ENCODE peak calls at places on chromosomes 3 and 15, in five cellular contexts. One of them, this sample, is unnamed.

GRCh38 chr15:63971427-63971805 is 74.9 kb downstream of the DAPK2 start:
- DNase-seq in A549: no peak
- DNase-seq in GM12878: no peak
- DNase-seq in endothelial cell of umbilical vein: no peak
- DNase-seq in HepG2: no peak
- DNase-seq in this sample: no peak

GRCh38 chr3:27315003-27315402 is 54.2 kb downstream of the NEK10 start:
- DNase-seq in A549: no peak
- DNase-seq in GM12878: no peak
- DNase-seq in endothelial cell of umbilical vein: no peak
- DNase-seq in HepG2: no peak
- DNase-seq in this sample: no peak

GRCh38 chr15:40063563-40064011 is 24.6 kb upstream of the SRP14 start:
- DNase-seq in A549: peak
- DNase-seq in GM12878: no peak
- DNase-seq in endothelial cell of umbilical vein: no peak
- DNase-seq in HepG2: no peak
- DNase-seq in this sample: no peak

GRCh38 chr15:68843425-68844311 is 23.0 kb upstream of the ANP32A start:
- DNase-seq in A549: no peak
- DNase-seq in GM12878: no peak
- DNase-seq in endothelial cell of umbilical vein: peak
- DNase-seq in HepG2: no peak
- DNase-seq in this sample: peak

GRCh38 chr3:168285506-168285905 is 189.8 kb upstream of the GOLIM4 start:
- DNase-seq in A549: no peak
- DNase-seq in GM12878: no peak
- DNase-seq in endothelial cell of umbilical vein: no peak
- DNase-seq in HepG2: no peak
- DNase-seq in this sample: no peak

GRCh38 chr3:159319156-159319555 is 517.3 kb downstream of the MFSD1 start:
- DNase-seq in A549: no peak
- DNase-seq in GM12878: no peak
- DNase-seq in endothelial cell of umbilical vein: no peak
- DNase-seq in HepG2: no peak
- DNase-seq in this sample: no peak

GRCh38 chr3:192303235-192303634 is 424.1 kb downstream of the FGF12 start:
- DNase-seq in A549: no peak
- DNase-seq in GM12878: no peak
- DNase-seq in endothelial cell of umbilical vein: no peak
- DNase-seq in HepG2: no peak
- DNase-seq in this sample: no peak

GRCh38 chr3:177802151-177802900 is 605.0 kb upstream of the TBL1XR1 start:
- DNase-seq in A549: no peak
- DNase-seq in GM12878: no peak
- DNase-seq in endothelial cell of umbilical vein: no peak
- DNase-seq in HepG2: no peak
- DNase-seq in this sample: no peak

GRCh38 chr3:194867270-194867983 is 181.7 kb downstream of the FAM43A start:
- DNase-seq in A549: peak
- DNase-seq in GM12878: no peak
- DNase-seq in endothelial cell of umbilical vein: peak
- DNase-seq in HepG2: no peak
- DNase-seq in this sample: peak

GRCh38 chr3:55167586-55168317 is 239.9 kb upstream of the LRTM1 start:
- DNase-seq in A549: no peak
- DNase-seq in GM12878: no peak
- DNase-seq in endothelial cell of umbilical vein: no peak
- DNase-seq in HepG2: no peak
- DNase-seq in this sample: no peak

GRCh38 chr3:155512175-155512866 is 218.8 kb upstream of the STRIT1 start:
- DNase-seq in A549: no peak
- DNase-seq in GM12878: no peak
- DNase-seq in endothelial cell of umbilical vein: no peak
- DNase-seq in HepG2: peak
- DNase-seq in this sample: no peak

GRCh38 chr15:85667491-85668424 is 127.0 kb downstream of the KLHL25 start:
- DNase-seq in A549: peak
- DNase-seq in GM12878: no peak
- DNase-seq in endothelial cell of umbilical vein: peak
- DNase-seq in HepG2: peak
- DNase-seq in this sample: peak

GRCh38 chr15:49066374-49066773 is 20.1 kb upstream of the SECISBP2L start:
- DNase-seq in A549: no peak
- DNase-seq in GM12878: no peak
- DNase-seq in endothelial cell of umbilical vein: no peak
- DNase-seq in HepG2: no peak
- DNase-seq in this sample: no peak

GRCh38 chr3:124512881-124513609 is 217.2 kb upstream of the UMPS start:
- DNase-seq in A549: peak
- DNase-seq in GM12878: no peak
- DNase-seq in endothelial cell of umbilical vein: no peak
- DNase-seq in HepG2: peak
- DNase-seq in this sample: no peak

GRCh38 chr15:66780172-66780972 is 78.3 kb downstream of the SMAD6 start:
- DNase-seq in A549: peak
- DNase-seq in GM12878: no peak
- DNase-seq in endothelial cell of umbilical vein: no peak
- DNase-seq in HepG2: no peak
- DNase-seq in this sample: no peak

GRCh38 chr3:12139111-12139511 is 19.6 kb downstream of the TIMP4 start:
- DNase-seq in A549: peak
- DNase-seq in GM12878: no peak
- DNase-seq in endothelial cell of umbilical vein: peak
- DNase-seq in HepG2: peak
- DNase-seq in this sample: peak

GRCh38 chr15:79209690-79210089 is 72.8 kb upstream of the ANKRD34C start:
- DNase-seq in A549: no peak
- DNase-seq in GM12878: no peak
- DNase-seq in endothelial cell of umbilical vein: no peak
- DNase-seq in HepG2: no peak
- DNase-seq in this sample: no peak
- TF ChIP-seq CTCF in A549: no peak
- TF ChIP-seq CTCF in GM12878: no peak
- TF ChIP-seq CTCF in endothelial cell of umbilical vein: no peak
- TF ChIP-seq CTCF in HepG2: no peak
- TF ChIP-seq CTCF in this sample: peak

GRCh38 chr3:7309707-7310106 is 448.8 kb downstream of the GRM7 start:
- DNase-seq in A549: no peak
- DNase-seq in GM12878: no peak
- DNase-seq in endothelial cell of umbilical vein: peak
- DNase-seq in HepG2: no peak
- DNase-seq in this sample: no peak
- TF ChIP-seq MYC in A549: no peak
- TF ChIP-seq MYC in GM12878: no peak
- TF ChIP-seq MYC in endothelial cell of umbilical vein: no peak
- TF ChIP-seq MYC in HepG2: no peak
- TF ChIP-seq MYC in this sample: no peak

GRCh38 chr3:186653984-186654383 is 11.8 kb upstream of the HRG start:
- DNase-seq in A549: peak
- DNase-seq in GM12878: no peak
- DNase-seq in endothelial cell of umbilical vein: no peak
- DNase-seq in HepG2: peak
- DNase-seq in this sample: no peak
- TF ChIP-seq CTCF in A549: no peak
- TF ChIP-seq CTCF in GM12878: no peak
- TF ChIP-seq CTCF in endothelial cell of umbilical vein: no peak
- TF ChIP-seq CTCF in HepG2: peak
- TF ChIP-seq CTCF in this sample: peak

DNA sequence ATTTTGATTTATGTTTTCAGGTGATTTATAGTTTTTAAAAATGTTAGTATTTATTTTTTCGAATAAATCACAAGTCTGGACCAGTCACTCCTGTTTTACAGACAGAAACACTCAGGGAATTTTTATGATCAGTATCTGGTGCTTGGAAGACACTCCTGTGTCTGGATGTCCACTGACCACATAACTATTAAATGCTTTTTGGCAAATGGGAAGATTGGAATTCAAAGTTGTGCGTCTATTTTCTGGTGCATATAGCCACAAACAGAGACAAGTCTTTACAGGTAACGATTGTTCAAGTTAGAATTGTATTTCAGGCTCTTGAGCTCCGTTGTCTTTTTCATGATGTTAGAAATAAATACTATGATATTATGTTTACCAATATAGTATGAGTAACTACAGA is 12.2 kb downstream of the CP start:
- DNase-seq in A549: no peak
- DNase-seq in GM12878: no peak
- DNase-seq in endothelial cell of umbilical vein: no peak
- DNase-seq in HepG2: no peak
- DNase-seq in this sample: no peak
- TF ChIP-seq MYC in A549: no peak
- TF ChIP-seq MYC in GM12878: no peak
- TF ChIP-seq MYC in endothelial cell of umbilical vein: no peak
- TF ChIP-seq MYC in HepG2: no peak
- TF ChIP-seq MYC in this sample: no peak

GRCh38 chr3:64444619-64445317 is 219.5 kb upstream of the PRICKLE2 start:
- DNase-seq in A549: no peak
- DNase-seq in GM12878: no peak
- DNase-seq in endothelial cell of umbilical vein: no peak
- DNase-seq in HepG2: no peak
- DNase-seq in this sample: no peak
- TF ChIP-seq CTCF in A549: no peak
- TF ChIP-seq CTCF in GM12878: no peak
- TF ChIP-seq CTCF in endothelial cell of umbilical vein: no peak
- TF ChIP-seq CTCF in HepG2: no peak
- TF ChIP-seq CTCF in this sample: no peak

GRCh38 chr3:113812854-113813253 is 25.7 kb upstream of the GRAMD1C start:
- DNase-seq in A549: no peak
- DNase-seq in GM12878: no peak
- DNase-seq in endothelial cell of umbilical vein: no peak
- DNase-seq in HepG2: no peak
- DNase-seq in this sample: no peak
- TF ChIP-seq MYC in A549: no peak
- TF ChIP-seq MYC in GM12878: no peak
- TF ChIP-seq MYC in endothelial cell of umbilical vein: no peak
- TF ChIP-seq MYC in HepG2: no peak
- TF ChIP-seq MYC in this sample: no peak

GRCh38 chr15:71472699-71473098 is 337.7 kb upstream of the NR2E3 start:
- DNase-seq in A549: no peak
- DNase-seq in GM12878: no peak
- DNase-seq in endothelial cell of umbilical vein: no peak
- DNase-seq in HepG2: no peak
- DNase-seq in this sample: no peak

GRCh38 chr15:71469393-71469792 is 341.0 kb upstream of the NR2E3 start:
- DNase-seq in A549: no peak
- DNase-seq in GM12878: no peak
- DNase-seq in endothelial cell of umbilical vein: no peak
- DNase-seq in HepG2: no peak
- DNase-seq in this sample: no peak

GRCh38 chr15:71465109-71465508 is 345.2 kb upstream of the NR2E3 start:
- DNase-seq in A549: no peak
- DNase-seq in GM12878: no peak
- DNase-seq in endothelial cell of umbilical vein: peak
- DNase-seq in HepG2: no peak
- DNase-seq in this sample: no peak

GRCh38 chr15:71471347-71471746 is 339.0 kb upstream of the NR2E3 start:
- DNase-seq in A549: peak
- DNase-seq in GM12878: no peak
- DNase-seq in endothelial cell of umbilical vein: no peak
- DNase-seq in HepG2: no peak
- DNase-seq in this sample: no peak

DNA sequence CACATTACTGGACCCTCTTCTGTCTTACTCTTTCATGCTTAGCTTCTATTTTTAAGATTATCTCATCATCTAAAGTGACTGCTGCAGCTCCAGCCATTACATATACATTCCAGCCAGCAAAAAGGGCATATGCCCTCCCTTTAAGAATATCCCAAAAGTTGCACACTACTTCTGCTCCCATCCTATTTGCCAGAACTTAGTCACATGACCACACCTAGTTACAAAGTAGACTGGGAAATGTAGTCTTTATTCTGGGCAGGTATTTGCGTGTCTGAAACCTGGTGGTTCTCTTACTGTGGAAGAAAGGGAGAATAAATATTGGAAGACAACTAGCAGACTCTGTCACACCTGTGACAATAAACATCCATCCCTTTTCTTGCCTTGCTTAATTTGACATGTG is 341.6 kb upstream of the NR2E3 start:
- DNase-seq in A549: no peak
- DNase-seq in GM12878: no peak
- DNase-seq in endothelial cell of umbilical vein: no peak
- DNase-seq in HepG2: no peak
- DNase-seq in this sample: no peak
- TF ChIP-seq CTCF in A549: no peak
- TF ChIP-seq CTCF in GM12878: no peak
- TF ChIP-seq CTCF in endothelial cell of umbilical vein: no peak
- TF ChIP-seq CTCF in HepG2: no peak
- TF ChIP-seq CTCF in this sample: no peak

This sample was measured in NB4.